ENCODE peak calls at places on chromosomes 6 and 20, in five cellular contexts. One of them, this sample, is unnamed.

GRCh38 chr20:53191957-53192356 is 219.8 kb downstream of the TSHZ2 start:
- DNase-seq in foreskin fibroblast: no peak
- DNase-seq in lung: no peak
- DNase-seq in spleen: no peak
- DNase-seq in GM12865: no peak
- DNase-seq in this sample: no peak

GRCh38 chr6:159978291-159979135 is 9.6 kb downstream of the IGF2R start:
- DNase-seq in spleen: no peak
- DNase-seq in GM12865: peak
- DNase-seq in foreskin fibroblast: no peak
- DNase-seq in lung: no peak
- DNase-seq in this sample: no peak

GRCh38 chr6:14754636-14755513 is 491.0 kb upstream of the JARID2 start:
- DNase-seq in foreskin fibroblast: no peak
- DNase-seq in lung: no peak
- DNase-seq in spleen: no peak
- DNase-seq in GM12865: peak
- DNase-seq in this sample: no peak

GRCh38 chr6:68776382-68776781 is 141.3 kb downstream of the ADGRB3 start:
- DNase-seq in lung: no peak
- DNase-seq in spleen: no peak
- DNase-seq in foreskin fibroblast: no peak
- DNase-seq in GM12865: no peak
- DNase-seq in this sample: no peak

GRCh38 chr6:82875573-82876185 is 190.0 kb downstream of the UBE3D start:
- DNase-seq in spleen: no peak
- DNase-seq in GM12865: no peak
- DNase-seq in foreskin fibroblast: peak
- DNase-seq in lung: no peak
- DNase-seq in this sample: no peak

GRCh38 chr20:22825076-22825475 is 210.0 kb upstream of the SSTR4 start:
- DNase-seq in GM12865: no peak
- DNase-seq in spleen: no peak
- DNase-seq in lung: no peak
- DNase-seq in foreskin fibroblast: peak
- DNase-seq in this sample: no peak

GRCh38 chr6:73032586-73032985 is 192.7 kb downstream of the KHDC1L start:
- DNase-seq in spleen: no peak
- DNase-seq in foreskin fibroblast: peak
- DNase-seq in GM12865: no peak
- DNase-seq in lung: no peak
- DNase-seq in this sample: no peak

GRCh38 chr6:128508588-128509296 is 11.7 kb downstream of the PTPRK start:
- DNase-seq in spleen: no peak
- DNase-seq in foreskin fibroblast: peak
- DNase-seq in lung: no peak
- DNase-seq in GM12865: no peak
- DNase-seq in this sample: no peak

GRCh38 chr20:33444797-33445560 is 1.4 kb upstream of the SNTA1 start:
- DNase-seq in foreskin fibroblast: peak
- DNase-seq in GM12865: peak
- DNase-seq in spleen: no peak
- DNase-seq in lung: no peak
- DNase-seq in this sample: no peak

GRCh38 chr6:83183082-83183828 is 9.8 kb downstream of the PGM3 start:
- DNase-seq in foreskin fibroblast: peak
- DNase-seq in spleen: no peak
- DNase-seq in lung: no peak
- DNase-seq in GM12865: no peak
- DNase-seq in this sample: no peak

GRCh38 chr6:13079096-13079758 is 249.1 kb downstream of the TBC1D7 start:
- DNase-seq in foreskin fibroblast: peak
- DNase-seq in spleen: no peak
- DNase-seq in GM12865: no peak
- DNase-seq in lung: no peak
- DNase-seq in this sample: no peak

GRCh38 chr20:10679269-10679668 is 5.5 kb upstream of the JAG1 start:
- DNase-seq in foreskin fibroblast: peak
- DNase-seq in GM12865: no peak
- DNase-seq in lung: no peak
- DNase-seq in spleen: no peak
- DNase-seq in this sample: no peak

GRCh38 chr6:146770275-146770964 is 171.6 kb downstream of the ADGB start:
- DNase-seq in GM12865: no peak
- DNase-seq in foreskin fibroblast: no peak
- DNase-seq in spleen: no peak
- DNase-seq in lung: no peak
- DNase-seq in this sample: no peak

GRCh38 chr6:142408409-142408808 is 106.6 kb downstream of the ADGRG6 start:
- DNase-seq in spleen: no peak
- DNase-seq in lung: no peak
- DNase-seq in GM12865: no peak
- DNase-seq in foreskin fibroblast: peak
- DNase-seq in this sample: no peak
- TF ChIP-seq CTCF in spleen: no peak
- TF ChIP-seq CTCF in lung: no peak
- TF ChIP-seq CTCF in GM12865: no peak
- TF ChIP-seq CTCF in foreskin fibroblast: no peak
- TF ChIP-seq CTCF in this sample: no peak

GRCh38 chr6:39113788-39114187 is 1.2 kb downstream of the SAYSD1 start:
- DNase-seq in foreskin fibroblast: no peak
- DNase-seq in GM12865: no peak
- DNase-seq in lung: no peak
- DNase-seq in spleen: no peak
- DNase-seq in this sample: no peak

GRCh38 chr6:39118921-39119320 is 3.9 kb upstream of the SAYSD1 start:
- DNase-seq in spleen: no peak
- DNase-seq in GM12865: no peak
- DNase-seq in lung: no peak
- DNase-seq in foreskin fibroblast: no peak
- DNase-seq in this sample: no peak

GRCh38 chr6:39111280-39111679 is 3.7 kb downstream of the SAYSD1 start:
- DNase-seq in foreskin fibroblast: no peak
- DNase-seq in lung: no peak
- DNase-seq in spleen: no peak
- DNase-seq in GM12865: no peak
- DNase-seq in this sample: no peak

GRCh38 chr6:39114395-39114706 is 635 bp downstream of the SAYSD1 start:
- DNase-seq in foreskin fibroblast: no peak
- DNase-seq in lung: no peak
- DNase-seq in spleen: no peak
- DNase-seq in GM12865: no peak
- DNase-seq in this sample: no peak

GRCh38 chr6:39114707-39115599 is at the start of gene SAYSD1:
- DNase-seq in GM12865: peak
- DNase-seq in spleen: peak
- DNase-seq in lung: peak
- DNase-seq in foreskin fibroblast: peak
- DNase-seq in this sample: peak
- H3K4me3 ChIP-seq in GM12865: peak
- H3K4me3 ChIP-seq in spleen: peak
- H3K4me3 ChIP-seq in lung: peak
- H3K4me3 ChIP-seq in foreskin fibroblast: peak
- H3K4me3 ChIP-seq in this sample: peak

GRCh38 chr6:115899883-115900282 is 160.8 kb downstream of the FRK start:
- DNase-seq in foreskin fibroblast: no peak
- DNase-seq in lung: no peak
- DNase-seq in spleen: no peak
- DNase-seq in GM12865: peak
- DNase-seq in this sample: no peak

GRCh38 chr6:115898246-115898645 is 162.4 kb downstream of the FRK start:
- DNase-seq in spleen: no peak
- DNase-seq in foreskin fibroblast: peak
- DNase-seq in GM12865: no peak
- DNase-seq in lung: no peak
- DNase-seq in this sample: no peak

GRCh38 chr6:115891704-115892225 is 168.9 kb downstream of the FRK start:
- DNase-seq in lung: no peak
- DNase-seq in GM12865: no peak
- DNase-seq in foreskin fibroblast: no peak
- DNase-seq in spleen: no peak
- DNase-seq in this sample: no peak

GRCh38 chr6:115894426-115894992 is 166.2 kb downstream of the FRK start:
- DNase-seq in foreskin fibroblast: no peak
- DNase-seq in lung: no peak
- DNase-seq in GM12865: no peak
- DNase-seq in spleen: no peak
- DNase-seq in this sample: no peak

GRCh38 chr6:115896538-115897129 is 164.1 kb downstream of the FRK start:
- DNase-seq in foreskin fibroblast: peak
- DNase-seq in lung: no peak
- DNase-seq in spleen: no peak
- DNase-seq in GM12865: peak
- DNase-seq in this sample: no peak
- TF ChIP-seq CTCF in foreskin fibroblast: peak
- TF ChIP-seq CTCF in lung: no peak
- TF ChIP-seq CTCF in spleen: peak
- TF ChIP-seq CTCF in GM12865: peak
- TF ChIP-seq CTCF in this sample: peak

GRCh38 chr6:27296106-27296783 is 15.8 kb downstream of the POM121L2 start:
- DNase-seq in GM12865: no peak
- DNase-seq in foreskin fibroblast: peak
- DNase-seq in lung: no peak
- DNase-seq in spleen: no peak
- DNase-seq in this sample: no peak
- H3K4me3 ChIP-seq in GM12865: peak
- H3K4me3 ChIP-seq in foreskin fibroblast: peak
- H3K4me3 ChIP-seq in lung: no peak
- H3K4me3 ChIP-seq in spleen: no peak
- H3K4me3 ChIP-seq in this sample: no peak

DNA sequence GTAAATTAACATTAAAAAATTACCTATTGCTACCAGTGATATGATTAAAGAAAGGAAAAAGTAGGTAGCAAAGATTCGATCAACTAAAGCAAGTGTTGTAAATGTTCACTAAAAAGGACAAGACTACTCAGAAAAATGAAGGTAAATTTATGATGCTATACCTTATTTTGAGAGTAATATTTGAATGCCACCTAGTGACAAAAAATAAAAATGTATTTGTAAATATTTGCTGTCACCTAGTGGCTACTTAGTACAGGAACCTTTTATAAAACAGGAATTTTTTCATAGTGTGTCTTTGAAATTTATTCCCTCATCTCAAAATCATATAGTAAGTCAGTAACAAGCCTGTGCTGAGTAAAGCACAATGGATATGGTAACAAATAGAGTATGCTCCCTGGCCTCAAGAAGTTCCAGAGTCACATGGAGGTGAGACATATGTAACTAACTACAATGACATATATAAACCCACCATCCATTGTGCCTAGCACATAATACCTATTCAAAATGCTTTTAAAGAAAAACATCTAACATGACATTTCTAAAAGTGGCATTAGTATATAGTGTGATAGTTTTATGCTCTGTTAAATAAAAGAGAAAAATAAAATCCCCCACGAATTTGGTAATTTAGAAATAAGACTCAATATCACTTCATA is 193.1 kb upstream of the SIM1 start:
- DNase-seq in spleen: no peak
- DNase-seq in lung: no peak
- DNase-seq in foreskin fibroblast: peak
- DNase-seq in GM12865: peak
- DNase-seq in this sample: no peak
- TF ChIP-seq CTCF in spleen: peak
- TF ChIP-seq CTCF in lung: no peak
- TF ChIP-seq CTCF in foreskin fibroblast: peak
- TF ChIP-seq CTCF in GM12865: peak
- TF ChIP-seq CTCF in this sample: peak

DNA sequence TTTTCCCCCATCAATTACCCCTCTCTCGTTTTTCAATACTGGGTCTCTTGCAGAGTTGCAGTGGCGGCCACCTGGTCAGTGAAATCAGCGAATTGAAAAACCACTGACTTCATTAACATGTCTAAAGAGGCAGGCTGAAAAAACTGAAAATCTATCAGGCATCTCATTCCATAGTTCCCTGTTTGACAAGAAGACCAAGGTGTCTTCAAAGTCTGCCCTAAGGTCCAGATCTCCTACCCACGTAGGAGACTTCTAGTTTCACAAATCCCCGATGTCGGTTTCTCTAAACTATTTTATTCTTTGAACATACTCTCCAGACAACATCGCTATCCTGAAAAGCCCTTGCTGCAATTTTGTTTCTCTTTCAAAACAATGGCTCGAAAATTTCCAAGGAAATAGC is 796 bp upstream of the TUBB start:
- DNase-seq in lung: no peak
- DNase-seq in spleen: peak
- DNase-seq in GM12865: peak
- DNase-seq in foreskin fibroblast: no peak
- DNase-seq in this sample: no peak
- H3K4me3 ChIP-seq in lung: peak
- H3K4me3 ChIP-seq in spleen: peak
- H3K4me3 ChIP-seq in GM12865: peak
- H3K4me3 ChIP-seq in foreskin fibroblast: peak
- H3K4me3 ChIP-seq in this sample: peak

DNA sequence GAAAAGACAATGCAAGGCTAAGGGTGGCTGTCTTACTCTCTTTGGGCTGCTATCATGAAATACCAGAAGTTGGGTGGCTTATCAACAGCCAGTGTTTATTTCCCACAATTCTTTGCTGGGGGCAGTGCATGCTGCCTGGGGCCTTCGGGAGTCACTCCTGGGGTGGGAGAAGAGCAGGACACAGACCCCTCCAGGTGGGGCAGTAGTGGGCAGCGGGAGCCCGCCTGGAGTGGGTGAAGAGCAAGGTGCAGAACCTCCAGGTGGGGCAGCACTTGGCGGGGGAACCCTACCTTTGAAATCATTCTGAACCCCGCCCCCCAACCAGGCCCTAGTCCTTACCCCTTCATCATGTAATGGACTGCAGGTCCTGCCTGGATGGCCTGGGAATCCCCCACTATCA is 69.6 kb upstream of the THBS2 start:
- DNase-seq in spleen: no peak
- DNase-seq in lung: peak
- DNase-seq in foreskin fibroblast: no peak
- DNase-seq in GM12865: no peak
- DNase-seq in this sample: no peak
- TF ChIP-seq CTCF in spleen: no peak
- TF ChIP-seq CTCF in lung: no peak
- TF ChIP-seq CTCF in foreskin fibroblast: no peak
- TF ChIP-seq CTCF in GM12865: no peak
- TF ChIP-seq CTCF in this sample: no peak

GRCh38 chr6:26472549-26473245 is 14.9 kb downstream of the BTN2A1 start:
- DNase-seq in spleen: no peak
- DNase-seq in lung: no peak
- DNase-seq in foreskin fibroblast: no peak
- DNase-seq in GM12865: peak
- DNase-seq in this sample: no peak
- H3K4me3 ChIP-seq in spleen: no peak
- H3K4me3 ChIP-seq in lung: no peak
- H3K4me3 ChIP-seq in foreskin fibroblast: no peak
- H3K4me3 ChIP-seq in GM12865: no peak
- H3K4me3 ChIP-seq in this sample: no peak